ENCODE peak calls at places on chromosomes 11 and 22, in seven cellular contexts. F, S, B, Q, Y, O and L are unnamed samples.
A peak's percentile ranks its signal among the peaks of the same experiment; 100 is the strongest.

GRCh38 chr22:50546326-50547230 is 879 bp downstream of the KLHDC7B start:
- DNase-seq in S (no peak), O (no peak), Q (no peak), Y (no peak), B (no peak), F (no peak), L (no peak)

GRCh38 chr11:79663012-79663411 is 222.2 kb upstream of the TENM4 start:
- DNase-seq in O (no peak), Y (no peak), S (no peak), F (no peak), Q (no peak), B (no peak), L (no peak)

GRCh38 chr11:111327908-111328624 is 29.7 kb downstream of the POU2AF3 start:
- DNase-seq in S (no peak), Y (no peak), F (no peak), B (no peak), Q (no peak), O (peak; percentile 23), L (no peak)

GRCh38 chr11:15941206-15941770 is 415.1 kb downstream of the SOX6 start:
- DNase-seq in S (peak; percentile 72), B (no peak), F (no peak), Y (no peak), Q (peak; percentile 50), O (peak; percentile 50), L (no peak)

GRCh38 chr11:113730887-113731726 is 25.0 kb upstream of the TMPRSS5 start:
- DNase-seq in S (no peak), F (peak; percentile 37), Q (peak; percentile 60), Y (no peak), O (peak; percentile 62), B (peak; percentile 19), L (no peak)

GRCh38 chr11:69156673-69157155 is 979 bp downstream of the SMIM38 start:
- DNase-seq in B (no peak), Y (no peak), S (no peak), F (no peak), Q (no peak), O (peak; percentile 22), L (no peak)

GRCh38 chr22:41925783-41926460 is 684 bp downstream of the TNFRSF13C start:
- DNase-seq in Q (peak; percentile 76), O (peak; percentile 15), F (peak; percentile 87), Y (no peak), S (peak; percentile 91), B (no peak), L (no peak)

GRCh38 chr11:19441288-19441687 is 200.5 kb upstream of the E2F8 start:
- DNase-seq in F (no peak), B (no peak), Y (no peak), Q (no peak), S (no peak), O (no peak), L (no peak)

GRCh38 chr22:30208631-30209603 is 37.6 kb downstream of the LIF start:
- DNase-seq in Y (peak; percentile 74), F (peak; percentile 38), S (peak; percentile 91), O (peak; percentile 95), B (no peak), Q (no peak), L (no peak)

GRCh38 chr22:36330655-36331305 is 57.0 kb downstream of the MYH9 start:
- DNase-seq in Q (no peak), B (no peak), F (no peak), O (peak; percentile 77), Y (no peak), S (peak; percentile 90), L (no peak)

DNA sequence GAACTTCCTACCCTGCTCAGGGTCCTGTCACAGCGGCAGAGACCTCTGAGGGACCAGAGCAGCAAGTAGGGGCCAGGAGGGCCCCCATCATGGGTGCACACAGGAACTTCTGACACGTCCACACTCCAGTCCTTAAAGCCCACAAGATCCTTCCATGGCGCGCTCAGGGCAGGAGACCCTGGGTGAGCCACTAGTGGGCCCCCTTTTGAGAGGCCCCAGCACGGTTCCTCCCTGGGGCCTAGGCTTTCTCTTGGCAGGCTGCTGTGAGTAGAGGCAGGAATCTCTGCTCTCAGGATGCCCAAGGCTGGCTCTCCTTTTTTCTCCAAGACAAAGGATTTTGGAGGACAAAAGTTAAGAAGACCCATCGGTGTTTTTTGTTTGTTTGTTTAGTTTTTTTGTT is 22.4 kb downstream of the RPS6KA4 start:
- DNase-seq in F (no peak), B (no peak), Y (no peak), O (no peak), S (no peak), Q (no peak), L (no peak)
- TF ChIP-seq CTCF in F (no peak), B (no peak), Y (no peak), O (no peak), S (no peak), Q (no peak), L (no peak)

DNA sequence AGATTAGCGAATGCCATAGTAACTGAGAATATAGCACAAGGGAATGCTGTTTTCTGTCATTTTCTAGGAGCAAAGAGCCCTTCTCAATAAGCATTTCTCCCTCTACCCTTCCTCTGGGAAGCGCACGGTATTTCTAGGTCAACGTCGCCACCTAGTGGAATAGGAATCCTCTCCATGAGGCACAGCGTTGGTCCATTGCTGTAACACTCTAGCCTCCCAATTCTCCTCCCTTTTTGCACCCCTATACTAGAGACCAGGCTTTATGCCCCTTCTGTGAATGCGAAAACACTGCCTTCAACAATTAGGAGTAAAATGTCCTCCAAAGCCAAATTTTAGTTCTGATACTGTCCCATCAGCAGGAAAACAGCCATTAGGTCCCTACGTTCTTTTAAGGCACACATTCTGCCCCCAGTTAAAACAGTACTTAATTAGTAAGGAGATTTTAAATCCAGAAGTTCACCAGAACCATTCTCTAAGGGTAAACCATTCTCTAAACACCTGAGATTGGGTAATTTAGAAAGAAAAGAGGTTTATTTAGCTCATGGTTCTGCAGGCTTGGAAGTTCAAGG is 12.8 kb upstream of the HYLS1 start:
- DNase-seq in B (no peak), O (peak; percentile 49), Q (peak; percentile 62), Y (peak; percentile 40), F (peak; percentile 49), S (no peak), L (no peak)
- TF ChIP-seq CTCF in B (peak; percentile 79), O (peak; percentile 89), Q (peak; percentile 56), Y (peak; percentile 63), F (peak; percentile 64), S (no peak), L (peak; percentile 82)

GRCh38 chr11:57214494-57214893 is 22.6 kb downstream of the APLNR start:
- DNase-seq in S (no peak), Y (no peak), Q (no peak), F (no peak), B (peak; percentile 28), O (peak; percentile 91), L (no peak)
- TF ChIP-seq CTCF in S (no peak), Y (no peak), Q (no peak), F (no peak), B (no peak), O (peak; percentile 20), L (no peak)

DNA sequence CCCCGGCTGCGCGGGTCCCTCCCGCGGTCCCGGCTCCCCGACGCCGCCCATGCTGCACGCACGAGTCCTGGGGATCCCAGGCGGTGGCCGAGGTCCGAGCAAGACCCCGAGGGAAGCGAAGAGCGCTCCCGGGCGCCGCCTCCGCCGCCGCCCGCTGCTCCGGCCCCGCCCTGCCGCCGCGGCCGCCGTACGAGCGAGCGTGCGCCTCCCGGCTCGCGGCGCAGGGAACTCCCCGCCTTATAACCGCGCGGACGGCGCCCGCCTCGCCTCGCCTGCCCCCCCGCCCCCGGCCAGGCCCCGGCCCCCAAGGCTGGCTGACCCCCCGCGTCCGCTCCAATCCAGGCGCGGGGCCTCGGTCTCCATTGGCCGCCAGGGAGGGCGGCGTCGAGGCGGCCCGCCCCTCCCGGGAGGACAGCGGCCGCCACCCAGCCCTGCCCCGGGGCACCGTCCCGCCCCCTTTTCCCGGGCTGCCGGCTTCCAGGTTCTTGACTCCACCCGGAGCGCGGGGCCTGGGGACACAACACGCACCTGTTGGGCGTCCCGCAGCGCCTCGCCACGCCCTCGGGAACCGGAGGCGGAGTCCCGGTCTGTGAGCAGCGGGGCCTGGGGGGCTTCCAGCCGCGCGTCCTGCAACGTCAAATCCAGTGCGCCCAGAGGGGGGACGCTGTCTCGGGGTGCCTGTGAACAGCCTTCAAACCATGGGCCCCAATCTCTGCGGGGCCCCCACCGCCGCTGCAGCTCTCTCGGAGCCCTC is at the start of gene FADS3:
- DNase-seq in F (peak; percentile 90), S (peak; percentile 96), Y (peak; percentile 88), B (no peak), Q (peak; percentile 74), O (peak; percentile 74), L (no peak)
- TF ChIP-seq CTCF in F (no peak), S (no peak), Y (no peak), B (no peak), Q (no peak), O (no peak), L (no peak)

GRCh38 chr11:118958577-118958976 is 2.5 kb downstream of the UPK2 start:
- DNase-seq in Q (no peak), B (no peak), O (no peak), S (no peak), Y (no peak), F (no peak), L (no peak)
- TF ChIP-seq CTCF in Q (no peak), B (no peak), O (no peak), S (no peak), Y (no peak), F (no peak), L (no peak)

GRCh38 chr22:47345025-47345424 is 582.6 kb downstream of the TBC1D22A start:
- DNase-seq in S (peak; percentile 63), Y (no peak), O (no peak), B (no peak), F (no peak), Q (no peak), L (no peak)
- TF ChIP-seq CTCF in S (no peak), Y (no peak), O (no peak), B (no peak), F (no peak), Q (no peak), L (no peak)

GRCh38 chr11:108117746-108118371 is 3.5 kb upstream of the ACAT1 start:
- DNase-seq in B (peak; percentile 29), Y (no peak), O (peak; percentile 60), Q (no peak), S (no peak), F (no peak), L (no peak)
- TF ChIP-seq CTCF in B (peak; percentile 48), Y (peak; percentile 22), O (peak; percentile 60), Q (no peak), S (no peak), F (peak; percentile 42), L (peak; percentile 57)

DNA sequence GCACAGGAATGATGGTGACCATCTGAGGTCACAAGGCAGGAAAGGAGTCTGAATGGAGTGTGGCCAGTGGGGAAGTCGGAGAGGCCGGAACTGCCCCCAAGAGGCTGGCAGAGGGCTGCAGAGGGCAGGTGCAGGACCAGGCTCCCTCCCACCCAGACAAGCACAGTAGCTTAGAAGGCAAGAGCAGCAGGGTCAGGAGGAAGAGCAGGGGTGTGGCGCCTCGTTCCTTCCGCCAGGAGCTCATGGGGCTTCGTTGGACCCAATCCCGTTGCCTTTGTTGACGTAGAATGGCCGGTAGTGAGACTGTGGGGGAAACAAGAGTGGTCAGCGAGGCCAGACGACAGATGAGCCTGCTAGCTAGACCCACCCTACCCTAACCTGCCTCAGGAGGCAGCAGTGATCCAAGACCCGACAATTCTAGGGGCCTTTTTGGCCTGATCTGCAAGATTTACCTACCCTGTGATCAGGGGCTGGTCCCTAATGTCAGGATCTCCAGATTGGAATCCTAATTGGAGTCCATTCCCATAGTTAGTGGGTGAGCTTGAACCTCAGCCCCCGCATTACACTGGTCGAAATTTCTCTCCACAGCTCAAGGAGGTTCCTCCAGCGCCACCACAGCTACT is 25.6 kb downstream of the TRIM29 start:
- DNase-seq in O (no peak), F (no peak), Q (no peak), S (no peak), Y (no peak), B (no peak), L (no peak)
- TF ChIP-seq CTCF in O (no peak), F (no peak), Q (no peak), S (no peak), Y (no peak), B (no peak), L (no peak)

GRCh38 chr11:72643547-72643946 is 30.7 kb downstream of the PDE2A start:
- DNase-seq in F (no peak), Y (peak; percentile 39), O (peak; percentile 14), B (peak; percentile 18), S (no peak), Q (no peak), L (peak; percentile 58)
- TF ChIP-seq CTCF in F (no peak), Y (no peak), O (no peak), B (no peak), S (no peak), Q (no peak), L (no peak)